ENCODE peak calls at places on chromosomes 6 and 20, in five cellular contexts. V is spleen, T is mucosa of descending colon, Q is ovary, R is sigmoid colon. G is an unnamed sample.

GRCh38 chr20:34475979-34476736 is 40.1 kb upstream of the DYNLRB1 start:
- DNase-seq in V (peak; percentile 87), R (no peak), T (peak; percentile 54), Q (peak; percentile 34), G (peak; percentile 68)

GRCh38 chr20:53608456-53609413 is 15.1 kb upstream of the ZNF217 start:
- DNase-seq in R (no peak), V (peak; percentile 81), Q (peak; percentile 40), T (peak; percentile 76), G (peak; percentile 31)

GRCh38 chr6:16354692-16355091 is 116.3 kb downstream of the GMPR start:
- DNase-seq in Q (no peak), T (no peak), V (no peak), R (no peak), G (no peak)

GRCh38 chr20:19961298-19961697 is 55.9 kb upstream of the NAA20 start:
- DNase-seq in T (no peak), Q (no peak), R (no peak), V (no peak), G (no peak)

GRCh38 chr6:3900744-3901351 is 51.7 kb downstream of the FAM50B start:
- DNase-seq in V (no peak), R (no peak), Q (no peak), T (no peak), G (no peak)

GRCh38 chr6:10316327-10316726 is 98.5 kb downstream of the TFAP2A start:
- DNase-seq in R (peak; percentile 70), V (no peak), Q (no peak), T (no peak), G (no peak)

GRCh38 chr6:108163644-108164536 is 1.9 kb upstream of the NR2E1 start:
- DNase-seq in R (no peak), V (no peak), T (no peak), Q (no peak), G (no peak)

GRCh38 chr6:10719386-10720228 is 3.3 kb upstream of the TMEM14C start:
- DNase-seq in T (peak; percentile 65), R (no peak), Q (peak; percentile 60), V (no peak), G (no peak)

GRCh38 chr6:43143235-43144124 is 27.6 kb upstream of the SRF start:
- DNase-seq in R (peak; percentile 97), T (peak; percentile 82), Q (peak; percentile 96), V (peak; percentile 93), G (peak; percentile 79)

GRCh38 chr20:34864216-34864615 is 8.4 kb downstream of the GGT7 start:
- DNase-seq in T (no peak), Q (no peak), V (no peak), R (no peak), G (no peak)

GRCh38 chr6:127464881-127465459 is 5.8 kb upstream of the KIAA0408 start:
- DNase-seq in V (no peak), R (peak; percentile 88), Q (peak; percentile 63), T (no peak), G (peak; percentile 59)

GRCh38 chr20:36384022-36384619 is 78.0 kb downstream of the DLGAP4 start:
- DNase-seq in R (no peak), T (no peak), V (no peak), Q (no peak), G (no peak)

GRCh38 chr6:124009372-124009765 is 205.7 kb downstream of the NKAIN2 start:
- DNase-seq in V (no peak), Q (no peak), R (no peak), T (no peak), G (no peak)

GRCh38 chr20:14512856-14513255 is 175.4 kb upstream of the FLRT3 start:
- DNase-seq in T (no peak), Q (no peak), V (no peak), R (no peak), G (no peak)

GRCh38 chr6:133752129-133752528 is 136.8 kb upstream of the TCF21 start:
- DNase-seq in V (no peak), Q (no peak), R (no peak), T (no peak), G (no peak)

GRCh38 chr6:170497845-170498281 is 55.2 kb downstream of the PSMB1 start:
- DNase-seq in V (no peak), Q (no peak), R (no peak), T (no peak), G (no peak)

GRCh38 chr6:160264213-160264612 is 5.6 kb upstream of the SLC22A2 start:
- DNase-seq in Q (no peak), T (no peak), R (no peak), V (no peak), G (no peak)

DNA sequence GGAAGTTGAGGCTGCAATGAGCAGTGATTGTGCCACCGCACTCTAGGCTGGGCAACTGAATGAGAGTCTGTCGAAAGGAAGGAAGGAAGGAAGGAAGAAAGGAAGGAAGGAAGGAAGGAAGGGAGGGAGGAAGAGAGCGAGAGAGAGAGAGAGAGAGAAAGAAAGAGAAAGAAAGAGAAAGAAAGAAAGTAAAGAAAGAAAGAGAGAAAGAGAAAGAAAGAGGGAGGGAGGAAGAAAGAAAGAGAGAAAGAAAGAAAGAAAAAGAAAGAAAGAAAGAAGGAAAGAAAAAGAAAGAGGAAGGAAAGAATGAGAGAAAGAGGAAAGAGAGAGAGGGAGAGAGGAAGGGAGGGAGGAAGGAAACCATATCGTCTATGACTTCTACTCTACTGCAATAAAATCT is 60.2 kb downstream of the OPRM1 start:
- DNase-seq in Q (no peak), R (no peak), V (no peak), T (no peak), G (no peak)
- TF ChIP-seq CTCF in Q (no peak), R (no peak), V (no peak), T (no peak), G (no peak)

GRCh38 chr20:32577023-32577422 is 8.1 kb downstream of the NOL4L start:
- DNase-seq in V (no peak), R (no peak), T (no peak), Q (no peak), G (no peak)

GRCh38 chr20:32580194-32580593 is 4.9 kb downstream of the NOL4L start:
- DNase-seq in Q (no peak), V (no peak), R (no peak), T (no peak), G (no peak)

GRCh38 chr20:32577657-32578056 is 7.5 kb downstream of the NOL4L start:
- DNase-seq in V (no peak), Q (no peak), R (no peak), T (no peak), G (no peak)

GRCh38 chr20:32580608-32580969 is 4.5 kb downstream of the NOL4L start:
- DNase-seq in V (no peak), Q (no peak), T (no peak), R (no peak), G (no peak)

GRCh38 chr20:32578840-32579239 is 6.3 kb downstream of the NOL4L start:
- DNase-seq in R (no peak), V (no peak), T (no peak), Q (no peak), G (no peak)
- H3K4me1 ChIP-seq in R (peaks cover 32% of the 10 kb centered on the region), V (peaks cover 39% of the 10 kb centered on the region), T (no peaks in the 10 kb centered on the region), Q (peaks cover 2% of the 10 kb centered on the region), G (peaks cover 12% of the 10 kb centered on the region)

DNA sequence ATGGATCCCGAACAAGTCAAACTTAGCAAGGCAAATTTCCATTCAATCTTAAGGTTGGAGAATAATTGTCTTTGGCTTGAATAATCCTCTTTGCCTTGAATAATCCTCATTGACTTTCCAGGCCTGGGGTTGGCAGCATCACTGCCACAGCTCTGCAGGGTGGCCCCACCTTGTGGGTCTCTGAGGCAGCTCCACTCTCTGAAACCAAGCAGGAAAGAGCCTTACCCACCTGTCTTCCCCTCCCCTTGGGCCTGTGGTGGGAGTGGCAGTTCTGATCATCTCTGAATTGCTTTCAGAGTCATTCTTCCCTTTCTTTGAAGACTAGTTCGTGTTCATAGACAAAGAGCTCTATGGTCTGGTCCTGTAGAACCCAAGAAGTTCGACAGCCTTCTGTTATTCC is 47.5 kb downstream of the KCNQ5 start:
- DNase-seq in T (no peak), V (no peak), R (no peak), Q (no peak), G (no peak)
- TF ChIP-seq CTCF in T (no peak), V (no peak), R (no peak), Q (no peak), G (no peak)

GRCh38 chr20:63876489-63877036 is 11.5 kb downstream of the TPD52L2 start:
- DNase-seq in T (no peak), Q (no peak), R (no peak), V (peak; percentile 71), G (no peak)
- H3K4me1 ChIP-seq in T (no peaks in the 10 kb centered on the region), Q (no peaks in the 10 kb centered on the region), R (no peaks in the 10 kb centered on the region), V (peaks cover 20% of the 10 kb centered on the region), G (no peaks in the 10 kb centered on the region)

DNA sequence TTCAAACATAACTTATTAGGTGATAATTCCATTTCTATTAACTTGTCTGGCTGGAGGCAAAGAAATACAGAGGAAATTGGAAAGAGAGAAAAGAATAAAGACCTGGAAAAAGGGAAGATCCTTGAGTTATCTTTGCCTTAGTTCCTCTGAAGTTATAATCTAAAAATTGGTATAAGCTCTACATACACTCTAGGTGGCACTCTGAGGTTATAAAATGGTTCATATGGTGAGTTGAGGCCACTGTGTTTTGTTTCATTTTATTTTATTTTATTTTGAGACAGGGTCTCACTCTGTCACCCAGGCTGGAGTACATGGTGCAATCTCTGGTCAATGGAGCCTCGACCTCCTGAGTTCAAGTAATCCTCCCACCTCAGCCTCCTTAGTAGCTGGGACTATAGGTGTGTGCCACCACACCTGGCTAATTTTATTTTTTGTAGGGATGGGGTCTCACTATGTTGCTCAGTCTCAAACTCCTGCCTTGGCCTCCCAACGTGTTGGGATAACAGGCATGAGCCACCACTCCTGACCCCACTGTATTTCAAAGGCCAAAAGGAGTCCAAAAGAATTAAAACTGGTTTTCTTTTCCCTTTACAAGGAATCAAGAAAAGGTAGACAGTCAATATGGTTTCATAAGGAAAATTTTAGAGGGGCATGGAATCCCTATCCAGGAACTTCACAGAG is 19.4 kb downstream of the GPX6 start:
- DNase-seq in Q (no peak), T (no peak), V (no peak), R (no peak), G (no peak)
- TF ChIP-seq CTCF in Q (no peak), T (no peak), V (no peak), R (no peak), G (no peak)

GRCh38 chr6:70134542-70134941 is 168.3 kb downstream of the COL9A1 start:
- DNase-seq in V (no peak), T (no peak), R (no peak), Q (no peak), G (no peak)

GRCh38 chr6:70136996-70137395 is 165.9 kb downstream of the COL9A1 start:
- DNase-seq in V (no peak), T (no peak), Q (no peak), R (no peak), G (no peak)

GRCh38 chr6:70133246-70133645 is 169.6 kb downstream of the COL9A1 start:
- DNase-seq in R (no peak), V (no peak), Q (no peak), T (no peak), G (no peak)

GRCh38 chr6:70135219-70135769 is 167.6 kb downstream of the COL9A1 start:
- DNase-seq in Q (no peak), V (no peak), R (no peak), T (no peak), G (no peak)

DNA sequence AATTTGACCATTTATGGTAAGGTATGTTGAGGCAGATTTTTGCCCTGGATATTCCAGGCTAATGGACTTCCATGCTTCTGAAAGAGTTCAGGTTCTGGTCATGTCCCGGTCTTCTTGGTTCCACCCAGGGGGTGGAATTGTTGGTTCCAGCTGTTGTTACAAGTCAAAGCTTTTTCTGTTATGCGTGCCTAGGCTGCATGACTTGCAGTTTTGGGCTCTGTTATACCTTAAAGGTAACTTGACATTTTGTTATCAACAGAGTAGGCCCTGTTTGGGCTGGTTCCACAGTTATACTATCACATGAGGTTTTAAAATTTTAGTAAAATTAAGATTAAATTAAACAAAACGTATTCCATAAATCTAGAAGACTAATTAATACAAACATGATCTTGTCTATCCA is 167.1 kb downstream of the COL9A1 start:
- DNase-seq in Q (no peak), T (no peak), V (no peak), R (no peak), G (no peak)
- H3K4me1 ChIP-seq in Q (no peaks in the 10 kb centered on the region), T (no peaks in the 10 kb centered on the region), V (no peaks in the 10 kb centered on the region), R (no peaks in the 10 kb centered on the region), G (no peaks in the 10 kb centered on the region)